ENCODE peak calls at places on chromosomes 3 and 15, in eight cellular contexts. X is right atrium auricular region, P is psoas muscle, F is body of pancreas, A is cardiac muscle cell, L is neural progenitor cell, B is right cardiac atrium, Y is astrocyte. O is an unnamed sample.

GRCh38 chr3:132983143-132983770 is 54.9 kb upstream of the TMEM108 start:
- DNase-seq in A (no peak), L (no peak), B (no peak), F (no peak), X (no peak), P (peak; percentile 53), Y (no peak), O (no peak)

GRCh38 chr3:10558726-10559125 is 53.3 kb upstream of the ATP2B2 start:
- DNase-seq in P (no peak), Y (no peak), F (no peak), A (no peak), X (no peak), B (no peak), L (no peak), O (no peak)

GRCh38 chr3:194685723-194686413 is at the start of gene FAM43A:
- DNase-seq in A (peak; percentile 97), F (peak; percentile 66), P (peak; percentile 96), X (peak; percentile 97), Y (peak; percentile 94), L (peak; percentile 91), B (peak; percentile 97), O (peak; percentile 91)

GRCh38 chr3:117202415-117202814 is 492.8 kb downstream of the TUSC7 start:
- DNase-seq in X (no peak), Y (no peak), F (no peak), L (no peak), A (no peak), B (no peak), P (no peak), O (no peak)

GRCh38 chr3:73493543-73494314 is 131.0 kb downstream of the PDZRN3 start:
- DNase-seq in B (no peak), L (no peak), P (no peak), X (no peak), Y (peak; percentile 87), F (no peak), A (peak; percentile 79), O (no peak)

GRCh38 chr3:134615743-134616142 is 35.1 kb downstream of the KY start:
- DNase-seq in X (no peak), Y (no peak), B (no peak), L (no peak), A (no peak), P (no peak), F (no peak), O (no peak)

GRCh38 chr15:65631503-65631902 is 9.8 kb downstream of the SLC24A1 start:
- DNase-seq in F (no peak), X (no peak), Y (no peak), B (no peak), L (no peak), P (no peak), A (no peak), O (no peak)

GRCh38 chr15:52503788-52504496 is 24.7 kb downstream of the MYO5A start:
- DNase-seq in F (no peak), B (no peak), P (no peak), A (peak; percentile 14), Y (peak; percentile 81), X (no peak), L (no peak), O (no peak)

GRCh38 chr3:64797000-64797399 is 109.2 kb upstream of the ADAMTS9 start:
- DNase-seq in A (no peak), Y (no peak), X (no peak), L (no peak), B (no peak), F (no peak), P (no peak), O (no peak)

GRCh38 chr3:46955157-46955556 is 21.4 kb downstream of the CCDC12 start:
- DNase-seq in L (no peak), A (no peak), P (no peak), B (no peak), X (no peak), Y (no peak), F (no peak), O (no peak)

GRCh38 chr3:161108840-161109239 is 3.7 kb upstream of the B3GALNT1 start:
- DNase-seq in Y (peak; percentile 39), F (no peak), A (no peak), L (no peak), P (no peak), X (no peak), B (no peak), O (no peak)

GRCh38 chr3:69219101-69219708 is 96.8 kb upstream of the LMOD3 start:
- DNase-seq in P (no peak), X (no peak), B (no peak), Y (peak; percentile 9), F (no peak), L (no peak), A (no peak), O (no peak)

GRCh38 chr3:193509103-193509965 is 45.4 kb downstream of the ATP13A4 start:
- DNase-seq in A (no peak), F (no peak), B (no peak), Y (no peak), L (no peak), X (no peak), P (no peak), O (no peak)

GRCh38 chr15:74589826-74590225 is 25.8 kb upstream of the CLK3 start:
- DNase-seq in P (no peak), Y (no peak), F (no peak), L (no peak), X (no peak), B (no peak), A (peak; percentile 26), O (no peak)

GRCh38 chr15:74585857-74586256 is 29.8 kb upstream of the CLK3 start:
- DNase-seq in F (no peak), P (no peak), A (no peak), L (no peak), Y (no peak), X (no peak), B (no peak), O (no peak)

GRCh38 chr15:74584204-74584603 is 31.4 kb upstream of the CLK3 start:
- DNase-seq in B (no peak), Y (no peak), L (no peak), F (no peak), X (no peak), P (no peak), A (no peak), O (no peak)

GRCh38 chr15:74584779-74585178 is 30.9 kb upstream of the CLK3 start:
- DNase-seq in B (no peak), A (no peak), F (no peak), Y (no peak), L (peak; percentile 63), X (no peak), P (no peak), O (no peak)

DNA sequence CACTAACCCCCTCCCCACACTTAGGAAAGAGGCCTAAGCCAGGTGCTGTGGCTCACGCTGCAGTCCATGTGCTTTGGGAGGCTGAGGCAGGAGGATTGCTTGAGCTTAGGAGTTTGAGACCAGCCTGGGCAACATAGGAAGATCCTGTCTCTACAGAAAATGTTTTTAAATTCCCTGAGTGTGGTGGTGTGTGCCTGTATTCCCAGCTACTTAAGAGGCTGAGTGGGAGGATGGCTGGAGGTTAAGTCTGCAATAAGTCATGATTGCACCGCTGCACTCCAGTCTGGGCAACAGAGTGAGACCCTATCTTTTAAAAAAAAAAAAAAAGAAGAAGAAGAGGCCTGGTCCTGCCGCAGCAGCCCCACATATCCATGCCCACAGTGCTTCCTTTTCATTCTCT is 27.7 kb upstream of the CLK3 start:
- DNase-seq in F (no peak), B (no peak), A (no peak), P (no peak), Y (no peak), L (no peak), X (no peak), O (no peak)
- H3K27ac ChIP-seq in F (no peak overlapping the region), B (no peak overlapping the region), A (peak overlapping the region; percentile 77), P (no peak overlapping the region), Y (no peak overlapping the region), L (peak overlapping the region; percentile 38), X (no peak overlapping the region), O (no peak overlapping the region)

DNA sequence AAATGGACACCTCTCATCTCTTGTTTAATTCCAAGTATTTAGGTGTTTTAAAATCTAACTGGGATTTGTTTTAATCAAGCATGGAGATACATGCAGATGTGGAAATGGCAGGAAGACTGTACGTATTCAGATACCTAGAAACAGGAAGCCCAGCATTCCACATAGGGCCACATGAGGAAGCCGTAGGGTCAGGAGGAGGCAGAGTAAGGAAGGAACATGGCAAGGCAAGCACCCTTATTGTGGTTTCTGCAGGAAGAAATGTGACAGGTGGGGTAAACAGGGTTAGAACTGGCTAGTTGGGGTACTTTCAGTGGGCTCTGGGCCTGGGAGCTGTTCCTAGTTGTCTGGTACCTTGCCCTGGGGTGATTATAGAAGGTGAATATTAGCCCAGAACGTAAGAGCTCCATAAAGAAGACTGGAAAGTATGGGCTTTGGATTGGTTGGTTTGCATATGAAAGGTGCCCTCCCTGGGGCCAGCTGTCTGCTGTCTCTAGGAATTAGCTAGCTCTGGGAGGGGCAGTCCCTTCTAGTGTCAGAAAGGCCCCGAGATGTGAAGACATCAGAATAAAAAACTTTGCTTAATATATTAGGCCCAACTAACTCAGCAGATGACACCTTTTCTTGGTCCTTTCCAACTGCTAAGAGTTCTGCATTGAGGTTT is 107.7 kb upstream of the CADPS start:
- DNase-seq in X (no peak), B (no peak), Y (no peak), L (peak; percentile 40), P (no peak), A (no peak), F (no peak), O (no peak)
- H3K4me3 ChIP-seq in X (no peak overlapping the region), B (no peak overlapping the region), Y (no peak overlapping the region), L (no peak overlapping the region), P (no peak overlapping the region), A (no peak overlapping the region), F (no peak overlapping the region), O (no peak overlapping the region)

DNA sequence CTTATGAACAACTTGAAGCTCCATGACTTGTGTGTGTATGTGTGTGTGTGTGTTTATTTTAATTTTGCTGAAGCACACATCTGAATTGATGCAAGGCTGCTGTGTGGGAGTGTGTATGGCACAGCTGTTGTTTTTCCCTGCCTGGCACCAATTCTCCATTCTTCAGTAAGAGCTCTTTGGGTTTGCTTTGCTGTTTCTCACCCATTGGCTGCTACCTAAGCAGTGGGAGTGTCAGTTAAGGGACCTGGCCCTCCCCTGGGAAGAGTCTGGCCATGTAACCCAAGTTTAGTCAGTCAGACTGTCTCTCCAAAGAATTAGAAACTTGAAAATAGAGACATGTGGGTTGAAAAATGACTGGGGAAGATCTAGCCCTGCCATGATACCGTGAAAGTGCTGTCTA is 126.2 kb upstream of the SYNPR start:
- DNase-seq in F (no peak), Y (no peak), P (no peak), B (no peak), X (no peak), A (no peak), L (no peak), O (no peak)
- H3K27ac ChIP-seq in F (no peak overlapping the region), Y (no peak overlapping the region), P (no peak overlapping the region), B (no peak overlapping the region), X (no peak overlapping the region), A (no peak overlapping the region), L (no peak overlapping the region), O (no peak overlapping the region)

DNA sequence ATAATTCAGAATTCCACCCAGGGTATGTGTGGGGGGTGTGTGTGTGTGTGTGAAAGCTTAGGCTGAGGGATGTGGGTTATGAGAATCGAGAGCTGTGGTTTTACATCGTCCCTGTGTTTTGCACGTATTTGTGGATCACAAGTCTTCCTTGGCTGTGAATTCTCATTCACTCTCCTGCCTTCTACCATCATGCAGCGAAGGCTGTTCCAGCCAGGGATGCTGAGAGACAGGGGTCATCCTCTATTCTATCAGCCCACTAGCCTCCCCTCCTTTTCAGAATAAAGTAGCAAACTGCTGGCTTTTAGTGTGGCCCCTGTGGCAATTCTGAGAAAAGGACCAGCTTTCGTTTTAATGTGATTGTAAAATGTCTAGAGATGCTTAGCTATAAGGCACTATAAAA is 460.6 kb upstream of the NR2F2 start:
- DNase-seq in L (no peak), X (no peak), F (no peak), P (no peak), Y (no peak), B (no peak), A (no peak), O (no peak)
- H3K4me3 ChIP-seq in L (no peak overlapping the region), X (no peak overlapping the region), F (no peak overlapping the region), P (no peak overlapping the region), Y (no peak overlapping the region), B (no peak overlapping the region), A (no peak overlapping the region), O (no peak overlapping the region)

O was measured in AG04450.